ENCODE peak calls at places on chromosomes 13 and 19, in four cellular contexts. U is ascending aorta, B is esophagus squamous epithelium, X is stomach. I is an unnamed sample. For H3K4me1, the result is how much of the 10 kb centered on the place peaks cover.

GRCh38 chr19:8877854-8878705 is 45.9 kb downstream of the MBD3L1 start:
- DNase-seq in U (no peak), B (no peak), X (no peak), I (no peak)

GRCh38 chr13:44969858-44970484 is 19.3 kb downstream of the NUFIP1 start:
- DNase-seq in U (no peak), B (no peak), X (no peak), I (peak)

GRCh38 chr13:49869514-49869913 is 66.6 kb downstream of the SPRYD7 start:
- DNase-seq in U (no peak), B (no peak), X (no peak), I (no peak)

GRCh38 chr13:33080962-33081655 is 64.9 kb downstream of the KL start:
- DNase-seq in U (no peak), B (no peak), X (no peak), I (no peak)

GRCh38 chr13:39527961-39528720 is 74.9 kb downstream of the LHFPL6 start:
- DNase-seq in U (peak), B (no peak), X (no peak), I (peak)

GRCh38 chr13:46329624-46330023 is 57.4 kb downstream of the RUBCNL start:
- DNase-seq in U (no peak), B (no peak), X (no peak), I (no peak)

GRCh38 chr13:39943711-39944110 is 288.2 kb downstream of the COG6 start:
- DNase-seq in U (no peak), B (no peak), X (no peak), I (no peak)

GRCh38 chr13:29548722-29549446 is 46.6 kb downstream of the SLC7A1 start:
- DNase-seq in U (no peak), B (no peak), X (no peak), I (no peak)

GRCh38 chr19:45250832-45251451 is at the start of gene MARK4:
- DNase-seq in U (peak), B (no peak), X (peak), I (peak)

GRCh38 chr13:67632590-67632989 is 402.5 kb upstream of the PCDH9 start:
- DNase-seq in U (no peak), B (no peak), X (no peak), I (no peak)

GRCh38 chr13:106103779-106104178 is 431.7 kb downstream of the EFNB2 start:
- DNase-seq in U (no peak), B (no peak), X (no peak), I (no peak)

GRCh38 chr19:41223431-41224234 is 4.6 kb downstream of the AXL start:
- DNase-seq in U (peak), B (no peak), X (no peak), I (peak)

GRCh38 chr19:13623686-13624405 is 117.6 kb upstream of the CACNA1A start:
- DNase-seq in U (no peak), B (no peak), X (no peak), I (no peak)

GRCh38 chr13:83515267-83515666 is 367.0 kb downstream of the SLITRK1 start:
- DNase-seq in U (no peak), B (no peak), X (no peak), I (no peak)

GRCh38 chr19:7985481-7985911 is 19.9 kb downstream of the ELAVL1 start:
- DNase-seq in U (no peak), B (no peak), X (no peak), I (no peak)

GRCh38 chr13:28250542-28250941 is 112.2 kb downstream of the PAN3 start:
- DNase-seq in U (no peak), B (no peak), X (no peak), I (no peak)

DNA sequence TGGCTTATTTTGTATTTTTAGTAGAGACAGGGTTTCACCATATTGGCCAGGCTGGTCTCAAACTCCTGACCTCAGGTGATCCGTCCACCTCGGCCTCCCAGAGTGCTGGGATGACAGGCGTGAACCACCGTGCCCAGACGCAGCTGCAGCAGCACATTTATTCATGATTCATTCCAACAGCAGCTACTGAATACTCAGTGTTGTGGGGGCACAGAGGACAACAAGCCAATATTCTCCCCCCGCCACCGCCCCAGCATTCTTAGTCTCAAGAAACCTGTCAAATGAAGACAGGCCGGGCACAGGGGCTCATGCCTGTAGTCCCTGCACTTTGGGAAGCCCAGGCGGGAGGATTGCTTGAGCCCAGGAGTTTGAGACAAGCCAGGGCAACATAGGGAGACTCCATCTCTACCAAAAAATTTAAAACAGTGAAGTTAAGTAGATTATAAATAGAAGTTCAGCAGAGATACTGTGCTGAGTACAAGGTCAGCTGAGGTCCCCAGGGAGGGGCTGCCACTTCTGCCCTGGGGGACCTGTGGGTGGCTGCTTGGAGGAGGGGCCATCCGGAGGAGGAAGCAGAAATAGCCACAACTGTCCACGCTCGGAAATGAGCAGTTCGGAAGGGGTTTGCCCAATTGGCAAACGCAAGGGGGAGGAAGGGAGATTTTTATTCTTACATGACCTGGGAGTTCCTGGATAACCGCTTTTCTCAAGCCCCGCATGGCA is 4.3 kb downstream of the DOT1L start:
- DNase-seq in U (peak), B (peak), X (peak), I (no peak)
- H3K4me1 ChIP-seq in U (under half), B (half or more), X (half or more), I (under half)

DNA sequence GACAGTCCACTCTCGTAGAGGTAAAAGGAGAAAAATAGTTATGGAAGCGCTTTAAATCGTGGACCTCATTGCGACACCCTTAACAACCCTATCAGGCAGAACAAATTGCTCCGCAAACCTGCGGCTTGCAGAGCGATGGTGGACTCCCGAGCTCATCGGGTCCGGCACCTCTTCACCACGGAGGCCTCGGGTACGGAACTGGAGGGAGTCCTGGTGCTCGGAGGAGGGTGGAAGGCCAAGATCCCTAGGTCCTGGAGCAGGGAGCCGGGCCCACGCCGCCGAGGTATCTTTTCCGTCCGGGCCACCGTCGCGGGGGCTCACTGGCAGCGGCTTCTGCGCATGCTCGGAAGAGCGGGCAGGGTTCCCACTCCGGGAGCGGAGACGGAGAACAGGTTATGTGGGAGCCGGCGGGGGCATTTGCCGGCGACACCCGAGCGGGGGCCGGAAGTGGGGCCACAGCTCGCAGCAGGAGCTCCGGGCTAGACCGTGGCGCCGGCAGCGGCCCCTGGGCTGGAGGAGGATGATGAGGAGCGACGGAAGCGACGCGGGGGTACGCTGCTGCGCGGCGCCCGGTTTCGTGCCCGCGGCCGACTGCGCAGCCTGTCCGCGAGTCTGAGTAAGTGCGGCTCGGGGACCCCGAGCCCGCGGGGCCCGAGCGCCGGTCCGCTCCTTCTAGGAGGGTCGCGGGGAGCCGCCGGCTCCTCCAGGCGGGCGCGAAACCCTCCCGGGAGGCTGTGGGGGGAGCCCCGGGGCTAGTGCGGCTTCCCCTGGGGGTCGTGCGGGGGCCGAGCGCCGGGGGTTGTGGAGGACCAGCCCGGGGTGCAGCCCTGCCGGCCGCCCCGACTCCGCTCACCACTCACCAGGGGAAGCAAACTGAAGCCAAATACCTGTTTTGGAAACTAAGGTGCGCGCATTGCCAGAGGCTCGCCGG is at the start of gene ABHD13:
- DNase-seq in U (peak), B (peak), X (peak), I (peak)
- H3K4me1 ChIP-seq in U (under half), B (under half), X (under half), I (under half)

DNA sequence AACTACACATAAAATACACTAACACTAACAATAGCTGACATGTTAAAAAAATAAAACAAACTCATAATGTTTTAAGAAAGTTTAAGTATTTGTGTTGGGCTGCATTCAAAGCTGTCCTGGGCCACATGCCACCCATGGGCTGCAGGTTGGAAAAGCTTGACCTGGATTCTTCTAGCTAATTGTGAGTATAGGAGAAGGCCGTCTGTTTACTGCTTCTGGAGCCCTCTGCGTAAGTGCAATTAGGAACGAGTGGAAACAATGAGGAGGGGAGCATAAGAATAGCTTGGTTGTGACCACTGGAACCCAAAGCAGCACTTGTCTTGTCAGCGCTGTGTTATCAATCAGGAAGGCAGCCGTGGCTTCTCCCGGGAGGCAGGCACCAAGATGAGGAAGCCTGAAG is 110.4 kb upstream of the MBNL2 start:
- DNase-seq in U (no peak), B (no peak), X (no peak), I (peak)
- H3K4me1 ChIP-seq in U (half or more), B (under half), X (under half), I (half or more)

GRCh38 chr19:49506575-49507105 is 5.8 kb upstream of the FCGRT start:
- DNase-seq in U (no peak), B (no peak), X (peak), I (peak)

GRCh38 chr19:49503582-49503962 is 7.3 kb downstream of the RPS11 start:
- DNase-seq in U (no peak), B (no peak), X (no peak), I (no peak)

GRCh38 chr19:49499030-49499670 is 2.9 kb downstream of the RPS11 start:
- DNase-seq in U (no peak), B (no peak), X (no peak), I (no peak)

GRCh38 chr19:49498475-49498874 is 2.2 kb downstream of the RPS11 start:
- DNase-seq in U (no peak), B (no peak), X (no peak), I (no peak)

DNA sequence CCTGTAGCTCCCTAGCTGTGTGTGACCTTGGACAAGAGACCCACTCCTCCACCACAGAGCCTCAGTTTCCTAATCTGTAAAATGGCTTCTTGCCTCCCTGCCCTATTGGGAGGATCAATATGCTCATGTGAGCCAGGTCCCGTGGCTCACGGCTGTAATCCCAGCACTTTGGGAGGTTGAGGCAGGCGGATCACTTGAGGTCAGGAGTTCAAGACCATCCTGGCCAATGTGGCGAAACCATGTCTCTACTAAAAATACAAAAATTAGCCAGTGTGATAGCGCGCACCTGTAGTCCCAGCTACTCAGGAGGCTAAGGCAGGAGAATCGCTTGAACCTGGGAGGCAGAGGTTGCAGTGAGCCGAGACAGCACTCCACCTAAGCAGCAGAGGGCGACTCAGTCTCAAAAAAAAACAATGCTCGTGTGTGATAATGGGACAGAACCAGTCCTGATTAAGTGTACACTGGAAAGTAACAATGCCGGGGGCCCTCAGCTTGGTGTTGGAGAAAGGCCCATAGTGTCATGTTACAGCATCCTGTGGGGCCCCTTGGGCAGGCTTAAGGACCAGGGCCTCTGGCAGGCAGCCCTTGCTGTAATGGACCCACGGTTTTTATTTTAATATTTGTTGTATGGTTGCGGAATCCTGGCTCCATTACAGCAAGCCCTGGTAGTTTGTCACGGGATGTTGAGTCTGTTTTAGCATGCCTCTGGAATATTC is 6.8 kb downstream of the RPS11 start:
- DNase-seq in U (no peak), B (no peak), X (peak), I (no peak)
- H3K4me1 ChIP-seq in U (under half), B (under half), X (under half), I (under half)

GRCh38 chr19:35748106-35749020 is at the start of gene LIN37:
- DNase-seq in U (peak), B (peak), X (peak), I (peak)
- H3K4me1 ChIP-seq in U (under half), B (under half), X (under half), I (under half)

GRCh38 chr19:2615782-2616181 is 86.7 kb downstream of the GNG7 start:
- DNase-seq in U (no peak), B (no peak), X (no peak), I (no peak)
- H3K4me1 ChIP-seq in U (under half), B (under half), X (under half), I (under half)